ENCODE peak calls at places on chromosomes 6 and 20, in six cellular contexts. T is IMR-90, U is K562, J is SK-N-SH, C is HepG2, F is GM12878. V is an unnamed sample.

GRCh38 chr6:79941489-79942151 is 5.7 kb downstream of the ELOVL4 start:
- DNase-seq in T (no peak), U (no peak), J (no peak), C (no peak), F (no peak), V (no peak)

GRCh38 chr6:125952764-125953501 is 3.6 kb upstream of the HINT3 start:
- DNase-seq in T (peak; percentile 53), U (no peak), J (peak; percentile 32), C (peak; percentile 65), F (no peak), V (peak; percentile 78)

GRCh38 chr20:33963756-33964155 is 30.0 kb upstream of the RALY start:
- DNase-seq in T (no peak), U (no peak), J (no peak), C (no peak), F (no peak), V (no peak)

GRCh38 chr6:170129691-170130171 is 161.1 kb downstream of the DLL1 start:
- DNase-seq in T (no peak), U (no peak), J (peak; percentile 93), C (no peak), F (no peak), V (no peak)

GRCh38 chr6:80163754-80164187 is 57.3 kb downstream of the BCKDHB start:
- DNase-seq in T (peak; percentile 87), U (no peak), J (no peak), C (peak; percentile 26), F (peak; percentile 27), V (peak; percentile 4)

GRCh38 chr6:20280288-20280621 is 68.0 kb upstream of the MBOAT1 start:
- DNase-seq in T (no peak), U (no peak), J (no peak), C (no peak), F (no peak), V (no peak)

GRCh38 chr6:96836579-96837137 is 619 bp downstream of the GPR63 start:
- DNase-seq in T (peak; percentile 4), U (peak; percentile 53), J (peak; percentile 76), C (no peak), F (no peak), V (no peak)

GRCh38 chr20:21433329-21433890 is 36.1 kb upstream of the NKX2-4 start:
- DNase-seq in T (peak; percentile 31), U (no peak), J (no peak), C (no peak), F (no peak), V (peak; percentile 4)

GRCh38 chr6:169975286-169975685 is 223.9 kb downstream of the ERMARD start:
- DNase-seq in T (no peak), U (no peak), J (no peak), C (no peak), F (no peak), V (no peak)

GRCh38 chr6:33706136-33706725 is 5.3 kb downstream of the UQCC2 start:
- DNase-seq in T (no peak), U (no peak), J (no peak), C (no peak), F (no peak), V (no peak)

GRCh38 chr20:11807070-11807741 is 110.5 kb upstream of the BTBD3 start:
- DNase-seq in T (peak; percentile 93), U (no peak), J (no peak), C (no peak), F (no peak), V (peak; percentile 30)

GRCh38 chr6:156773935-156774871 is 3.0 kb upstream of the ARID1B start:
- DNase-seq in T (no peak), U (no peak), J (no peak), C (no peak), F (no peak), V (no peak)

GRCh38 chr6:90285611-90286381 is 10.8 kb downstream of the BACH2 start:
- DNase-seq in T (peak; percentile 91), U (peak; percentile 43), J (peak; percentile 36), C (peak; percentile 18), F (peak; percentile 71), V (peak; percentile 76)

GRCh38 chr20:52972965-52973819 is 1.0 kb downstream of the TSHZ2 start:
- DNase-seq in T (no peak), U (no peak), J (peak; percentile 78), C (no peak), F (no peak), V (no peak)

GRCh38 chr6:31879901-31880300 is 1.1 kb upstream of the SLC44A4 start:
- DNase-seq in T (no peak), U (no peak), J (no peak), C (no peak), F (no peak), V (no peak)

GRCh38 chr6:85660181-85660611 is 17.5 kb upstream of the SYNCRIP start:
- DNase-seq in T (peak; percentile 98), U (no peak), J (peak; percentile 64), C (peak; percentile 59), F (no peak), V (peak; percentile 40)

GRCh38 chr6:83853178-83853967 is at the start of gene RIPPLY2:
- DNase-seq in T (peak; percentile 20), U (no peak), J (peak; percentile 89), C (no peak), F (no peak), V (no peak)

GRCh38 chr6:24072038-24072746 is 53.8 kb upstream of the NRSN1 start:
- DNase-seq in T (no peak), U (no peak), J (no peak), C (no peak), F (no peak), V (no peak)

GRCh38 chr6:158629376-158630221 is 14.9 kb downstream of the DYNLT1 start:
- DNase-seq in T (no peak), U (no peak), J (no peak), C (peak; percentile 71), F (no peak), V (no peak)

GRCh38 chr20:41654884-41655283 is 36.7 kb upstream of the CHD6 start:
- DNase-seq in T (peak; percentile 23), U (no peak), J (no peak), C (no peak), F (no peak), V (no peak)

GRCh38 chr6:1082040-1082935 is 229.6 kb upstream of the FOXQ1 start:
- DNase-seq in T (peak; percentile 73), U (no peak), J (no peak), C (no peak), F (no peak), V (no peak)
- TF ChIP-seq SMC3 in T (no peak), U (no peak), J (no peak), C (no peak), F (no peak), V (no peak)

GRCh38 chr6:35300848-35301247 is 3.2 kb downstream of the DEF6 start:
- DNase-seq in T (no peak), U (no peak), J (no peak), C (no peak), F (no peak), V (no peak)
- TF ChIP-seq SMC3 in T (no peak), U (no peak), J (no peak), C (no peak), F (no peak), V (no peak)

DNA sequence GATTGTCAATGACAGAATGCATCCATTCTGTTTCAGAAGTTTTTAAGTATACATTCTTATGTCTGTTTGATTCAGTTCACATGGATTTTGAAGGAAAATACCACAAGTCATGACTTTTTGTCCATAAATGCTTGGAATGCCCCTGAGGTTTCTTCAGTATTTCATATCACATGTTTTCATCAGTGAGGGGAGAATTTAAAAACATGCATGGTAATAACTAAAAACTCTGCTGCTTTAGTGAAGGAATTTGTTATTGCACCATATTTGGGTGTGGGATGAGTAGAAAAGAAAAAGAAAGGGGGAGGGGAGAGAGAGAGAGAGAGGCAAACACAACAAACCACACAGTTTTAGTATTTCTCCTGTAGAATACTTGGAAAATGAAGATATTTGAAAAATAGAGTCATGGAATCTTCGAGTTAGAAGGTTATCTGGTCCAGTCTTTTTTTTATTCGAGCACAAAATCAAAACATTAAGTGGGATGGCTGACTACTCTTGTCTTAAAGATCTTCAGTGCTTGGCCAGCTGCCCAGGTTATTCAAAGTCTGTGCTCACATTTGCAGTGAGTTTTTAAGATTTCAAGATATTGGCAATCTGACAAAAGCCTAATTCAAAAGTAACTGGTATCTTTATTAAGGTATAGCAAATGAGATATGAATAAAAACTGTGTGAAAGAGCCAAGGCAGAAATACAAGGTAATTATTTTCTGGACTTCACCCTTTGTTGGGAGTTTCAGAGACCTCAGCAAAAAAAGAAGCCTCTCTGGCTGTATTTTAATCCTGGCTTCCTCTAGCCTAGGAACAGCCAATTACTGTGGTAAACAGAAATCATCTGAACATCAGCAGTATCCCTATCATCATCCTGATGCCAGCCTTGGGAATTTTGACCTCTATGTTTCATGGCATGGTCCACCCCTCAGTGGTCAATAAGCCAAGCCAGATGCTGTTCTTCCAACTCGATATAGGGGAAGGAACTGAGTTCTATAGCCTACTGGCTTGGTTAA is 687.9 kb upstream of the CITED2 start:
- DNase-seq in T (peak; percentile 96), U (no peak), J (peak; percentile 10), C (no peak), F (no peak), V (peak; percentile 28)
- TF ChIP-seq SMC3 in T (no peak), U (no peak), J (peak; percentile 5), C (no peak), F (no peak), V (peak; percentile 20)

DNA sequence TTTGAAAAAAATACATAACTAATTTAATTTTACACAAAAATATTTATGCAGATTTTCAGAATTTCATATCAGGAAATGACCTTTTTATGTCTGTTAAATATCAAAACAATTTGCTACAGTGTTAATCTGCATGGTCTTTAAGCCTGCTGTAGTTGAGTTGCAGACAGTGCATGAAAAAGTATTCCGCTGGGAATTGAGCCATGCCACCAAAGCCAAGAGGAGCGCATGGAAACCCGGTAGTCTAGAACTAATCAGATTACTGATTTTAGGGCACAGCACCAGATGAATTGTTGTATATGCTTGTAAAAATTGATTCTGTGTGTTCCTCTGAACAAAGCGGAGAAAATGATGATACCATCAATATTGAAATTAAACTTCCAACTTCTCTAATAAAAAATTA is 34.3 kb upstream of the LAMP5 start:
- DNase-seq in T (no peak), U (no peak), J (no peak), C (no peak), F (no peak), V (no peak)
- TF ChIP-seq SMC3 in T (no peak), U (no peak), J (no peak), C (no peak), F (no peak), V (no peak)

GRCh38 chr6:41071923-41072835 is at the start of gene OARD1:
- DNase-seq in T (no peak), U (peak; percentile 97), J (peak; percentile 90), C (peak; percentile 99), F (peak; percentile 97), V (peak; percentile 98)

GRCh38 chr6:41073203-41073967 is 611 bp downstream of the NFYA start:
- DNase-seq in T (peak; percentile 69), U (peak; percentile 92), J (peak; percentile 91), C (peak; percentile 86), F (peak; percentile 31), V (peak; percentile 71)

GRCh38 chr6:41071501-41071922 is 644 bp downstream of the OARD1 start:
- DNase-seq in T (peak; percentile 76), U (no peak), J (no peak), C (no peak), F (peak; percentile 34), V (peak; percentile 63)

GRCh38 chr6:41073968-41074691 is 1.4 kb downstream of the NFYA start:
- DNase-seq in T (peak; percentile 41), U (no peak), J (no peak), C (no peak), F (no peak), V (no peak)

DNA sequence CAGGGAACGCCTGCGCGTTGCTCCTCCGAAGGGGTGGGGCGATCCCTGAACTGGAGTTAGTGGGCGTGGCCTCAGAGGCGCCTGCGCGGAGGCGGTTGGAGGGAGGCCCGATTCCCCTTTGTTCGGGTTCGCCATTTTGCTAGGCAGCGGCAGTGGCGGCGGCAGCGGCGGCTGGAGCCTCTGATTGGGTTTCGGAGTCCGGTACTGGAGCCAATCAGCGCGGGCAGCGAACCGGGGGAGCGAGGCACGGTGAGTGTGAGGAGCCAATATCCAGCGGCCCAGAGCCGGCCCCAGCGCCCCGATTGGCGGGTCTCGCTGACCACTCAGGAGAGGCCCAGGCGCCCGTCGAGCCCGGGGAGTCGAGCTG is at the start of gene NFYA:
- DNase-seq in T (peak; percentile 99), U (peak; percentile 91), J (peak; percentile 93), C (no peak), F (no peak), V (no peak)
- TF ChIP-seq SMC3 in T (no peak), U (no peak), J (no peak), C (no peak), F (no peak), V (no peak)

V was measured in A549.